ENCODE peak calls at places on chromosomes 2 and 18, in four cellular contexts. V is GM04503, X is AG04449, N is foreskin keratinocyte. M is an unnamed sample.

GRCh38 chr18:79804130-79804772 is 6.5 kb downstream of the KCNG2 start:
- DNase-seq in V (no peak), X (no peak), N (no peak), M (no peak)

GRCh38 chr18:77207540-77207939 is 42.1 kb upstream of the GALR1 start:
- DNase-seq in V (peak), X (peak), N (peak), M (peak)

GRCh38 chr2:137133231-137133630 is 367.9 kb downstream of the THSD7B start:
- DNase-seq in V (no peak), X (no peak), N (no peak), M (no peak)

GRCh38 chr2:38158361-38159128 is 82.6 kb upstream of the CYP1B1 start:
- DNase-seq in V (no peak), X (no peak), N (no peak), M (no peak)

GRCh38 chr2:238970553-238971081 is 122.7 kb downstream of the TWIST2 start:
- DNase-seq in V (no peak), X (no peak), N (peak), M (peak)

GRCh38 chr2:9083287-9083686 is 79.8 kb upstream of the MBOAT2 start:
- DNase-seq in V (no peak), X (no peak), N (no peak), M (no peak)

GRCh38 chr18:37334494-37335125 is 231.0 kb downstream of the CELF4 start:
- DNase-seq in V (peak), X (no peak), N (peak), M (no peak)

GRCh38 chr2:219509780-219510511 is 4.3 kb upstream of the ASIC4 start:
- DNase-seq in V (no peak), X (no peak), N (peak), M (no peak)

GRCh38 chr2:73770725-73771124 is 9.2 kb downstream of the DUSP11 start:
- DNase-seq in V (no peak), X (no peak), N (no peak), M (no peak)

GRCh38 chr2:7849027-7849426 is 832.8 kb upstream of the ID2 start:
- DNase-seq in V (no peak), X (no peak), N (no peak), M (no peak)

GRCh38 chr18:864872-865273 is 39.8 kb upstream of the ADCYAP1 start:
- DNase-seq in V (peak), X (peak), N (peak), M (peak)